ENCODE peak calls at places on chromosomes 13 and 19, in nine cellular contexts. F is esophagus squamous epithelium, Y is endothelial cell of umbilical vein, B is T-helper 17 cell, X is amygdala, Z is hepatic stellate cell, A is H9, Q is nephron progenitor cell, C is GM12891. R is an unnamed sample.

GRCh38 chr19:4518345-4519171 is at the start of gene PLIN4:
- DNase-seq in Y (no peak), X (peak; percentile 28), F (no peak), Z (no peak), B (no peak), C (no peak), A (peak; percentile 68), Q (no peak), R (peak; percentile 56)

GRCh38 chr19:41957838-41958366 is 1.2 kb downstream of the RABAC1 start:
- DNase-seq in Y (peak; percentile 82), F (no peak), Z (peak; percentile 91), A (peak; percentile 89), C (peak; percentile 82), B (no peak), X (no peak), Q (peak; percentile 75), R (peak; percentile 95)

GRCh38 chr13:73876323-73876722 is 257.9 kb downstream of the KLF12 start:
- DNase-seq in A (no peak), Q (no peak), Z (no peak), B (no peak), C (no peak), F (no peak), Y (no peak), X (no peak), R (no peak)

GRCh38 chr19:12769689-12770088 is 5.7 kb downstream of the HOOK2 start:
- DNase-seq in A (peak; percentile 93), B (peak; percentile 44), X (no peak), Q (peak; percentile 70), Z (no peak), F (no peak), C (no peak), Y (no peak), R (peak; percentile 94)

GRCh38 chr19:843836-844299 is 3.1 kb downstream of the PRTN3 start:
- DNase-seq in X (peak; percentile 52), Y (no peak), C (no peak), F (no peak), A (no peak), B (no peak), Z (no peak), Q (no peak), R (no peak)

GRCh38 chr13:75771818-75772217 is 135.7 kb downstream of the LMO7 start:
- DNase-seq in C (no peak), A (no peak), F (no peak), B (no peak), X (no peak), Q (no peak), Z (peak; percentile 32), Y (peak; percentile 44), R (peak; percentile 1)

GRCh38 chr13:104011505-104012270 is 945.5 kb upstream of the SLC10A2 start:
- DNase-seq in X (no peak), F (no peak), Q (peak; percentile 33), Z (no peak), B (no peak), Y (no peak), C (no peak), A (peak; percentile 31), R (no peak)

GRCh38 chr13:24747248-24748151 is 16.5 kb upstream of the RNF17 start:
- DNase-seq in F (no peak), A (peak; percentile 52), Z (no peak), B (no peak), X (no peak), C (no peak), Q (peak; percentile 71), Y (peak; percentile 12), R (peak; percentile 85)

GRCh38 chr19:6354098-6354674 is 7.1 kb upstream of the CLPP start:
- DNase-seq in Q (no peak), Z (no peak), C (no peak), B (no peak), Y (no peak), A (no peak), F (no peak), X (no peak), R (peak; percentile 23)

GRCh38 chr19:49712397-49712859 is 21.5 kb downstream of the CPT1C start:
- DNase-seq in Y (no peak), X (peak; percentile 25), F (no peak), A (peak; percentile 96), Z (peak; percentile 43), C (no peak), Q (peak; percentile 48), B (no peak), R (peak; percentile 22)

GRCh38 chr19:13959962-13960862 is 7.9 kb downstream of the DCAF15 start:
- DNase-seq in F (no peak), Y (no peak), Z (no peak), X (peak; percentile 18), C (peak; percentile 64), B (no peak), Q (peak; percentile 38), A (peak; percentile 64), R (peak; percentile 21)

GRCh38 chr13:34762312-34762711 is 179.8 kb upstream of the NBEA start:
- DNase-seq in F (no peak), A (no peak), Y (no peak), C (no peak), X (no peak), B (no peak), Q (no peak), Z (no peak), R (no peak)

GRCh38 chr13:28542804-28543203 is 47.9 kb upstream of the FLT1 start:
- DNase-seq in F (no peak), Y (no peak), B (no peak), C (no peak), Z (no peak), A (no peak), X (no peak), Q (no peak), R (no peak)

GRCh38 chr19:3358919-3359849 is 7.2 kb upstream of the NFIC start:
- DNase-seq in C (peak; percentile 83), B (peak; percentile 68), A (no peak), X (peak; percentile 37), Y (no peak), F (no peak), Z (peak; percentile 87), Q (peak; percentile 52), R (peak; percentile 79)

GRCh38 chr13:113489171-113489548 is 1.4 kb downstream of the DCUN1D2 start:
- DNase-seq in Y (no peak), F (no peak), A (peak; percentile 76), Z (no peak), Q (no peak), X (no peak), B (no peak), C (no peak), R (peak; percentile 14)

GRCh38 chr19:29714953-29715694 is at the start of gene C19orf12:
- DNase-seq in Q (peak; percentile 81), B (peak; percentile 20), Z (peak; percentile 53), Y (peak; percentile 25), X (peak; percentile 71), A (no peak), F (no peak), C (peak; percentile 73), R (peak; percentile 65)

GRCh38 chr19:53183146-53183545 is 10.0 kb downstream of the ZNF665 start:
- DNase-seq in C (no peak), A (no peak), B (no peak), Z (peak; percentile 37), Y (no peak), Q (no peak), F (no peak), X (no peak), R (no peak)

GRCh38 chr19:8305798-8306197 is 2.4 kb downstream of the CD320 start:
- DNase-seq in C (no peak), Q (no peak), Z (no peak), X (no peak), A (no peak), Y (no peak), B (peak; percentile 2), F (no peak), R (no peak)

GRCh38 chr19:28829762-28830161 is 383.2 kb downstream of the UQCRFS1 start:
- DNase-seq in A (no peak), X (no peak), C (no peak), B (no peak), F (no peak), Q (no peak), Y (no peak), Z (no peak), R (no peak)

GRCh38 chr19:58055483-58055874 is 3.6 kb upstream of the ZNF135 start:
- DNase-seq in Q (no peak), F (no peak), Z (no peak), Y (no peak), X (peak; percentile 45), B (no peak), A (no peak), C (no peak), R (no peak)

GRCh38 chr19:8311461-8312260 is 3.5 kb upstream of the CD320 start:
- DNase-seq in Z (no peak), F (no peak), C (no peak), A (no peak), B (no peak), X (no peak), Y (peak; percentile 47), Q (no peak), R (no peak)

GRCh38 chr13:100818706-100819105 is 144.1 kb upstream of the TMTC4 start:
- DNase-seq in F (no peak), Y (no peak), A (no peak), X (peak; percentile 6), Z (no peak), Q (peak; percentile 33), C (no peak), B (no peak), R (no peak)

R was measured in DMS53.